ENCODE peak calls at places on chromosomes 3 and 15, in six cellular contexts. X is CD4-positive, CD25-positive, alpha-beta regulatory T cell; B is stimulated activated CD4-positive, alpha-beta T cell treated with anti-CD3 and anti-CD28 coated beads, TNF-alpha, amount 100 ng/mL, for 48 hours; E is hepatic stellate cell; C is T-helper 1 cell; N is HFFc6. S is an unnamed sample.

GRCh38 chr3:94787734-94788133 is 724.9 kb downstream of the NSUN3 start:
- DNase-seq in B (no peak), N (no peak), X (no peak), E (no peak), C (no peak), S (no peak)

GRCh38 chr3:11566916-11567315 is 76.8 kb downstream of the VGLL4 start:
- DNase-seq in X (no peak), B (no peak), C (no peak), N (no peak), E (no peak), S (peak; percentile 90)

GRCh38 chr3:34995771-34996430 is 643.4 kb upstream of the ARPP21 start:
- DNase-seq in C (no peak), E (no peak), B (no peak), N (no peak), X (no peak), S (no peak)

GRCh38 chr15:90872481-90873184 is 4.2 kb downstream of the FURIN start:
- DNase-seq in B (no peak), X (no peak), N (peak; percentile 75), E (peak; percentile 88), C (peak; percentile 63), S (peak; percentile 54)

GRCh38 chr3:107644631-107645030 is 121.9 kb downstream of the BBX start:
- DNase-seq in E (no peak), X (no peak), N (no peak), C (no peak), B (no peak), S (no peak)

GRCh38 chr3:30227571-30228301 is 378.7 kb upstream of the TGFBR2 start:
- DNase-seq in E (peak; percentile 38), C (peak; percentile 74), N (peak; percentile 88), X (no peak), B (no peak), S (no peak)

GRCh38 chr3:38327335-38328009 is 19.1 kb upstream of the XYLB start:
- DNase-seq in C (peak; percentile 23), N (peak; percentile 81), B (no peak), X (no peak), E (no peak), S (no peak)

GRCh38 chr3:102398196-102398595 is 36.6 kb upstream of the ZPLD1 start:
- DNase-seq in C (no peak), N (no peak), X (no peak), E (no peak), B (no peak), S (no peak)

GRCh38 chr15:78059110-78059839 is 18.2 kb downstream of the TBC1D2B start:
- DNase-seq in X (no peak), B (no peak), E (no peak), N (no peak), C (no peak), S (no peak)

GRCh38 chr15:85006655-85007054 is 25.0 kb downstream of the PDE8A start:
- DNase-seq in B (no peak), N (no peak), X (no peak), E (no peak), C (no peak), S (no peak)

S was measured in H7.